ENCODE peak calls at places on chromosomes 3 and 15, in four cellular contexts. U, R, X and J are unnamed samples.

GRCh38 chr3:35639251-35640185 is at the start of gene ARPP21:
- DNase-seq in X (no peak), U (peak; percentile 39), R (peak; percentile 61), J (no peak)

GRCh38 chr3:58607816-58608215 is 30.6 kb upstream of the FAM107A start:
- DNase-seq in X (no peak), R (no peak), U (no peak), J (no peak)

GRCh38 chr3:175941352-175941751 is 1082.2 kb downstream of the NAALADL2 start:
- DNase-seq in X (no peak), R (peak; percentile 18), U (no peak), J (no peak)

GRCh38 chr3:128575777-128576176 is 74.8 kb downstream of the RPN1 start:
- DNase-seq in X (no peak), R (no peak), U (no peak), J (no peak)

GRCh38 chr15:83398591-83398990 is 48.5 kb upstream of the SH3GL3 start:
- DNase-seq in X (no peak), U (no peak), R (no peak), J (no peak)

GRCh38 chr3:58651268-58651667 is 15.3 kb downstream of the FAM3D start:
- DNase-seq in X (no peak), U (no peak), R (no peak), J (no peak)

GRCh38 chr15:63476229-63476632 is 28.2 kb upstream of the USP3 start:
- DNase-seq in X (peak; percentile 60), R (no peak), U (no peak), J (no peak)

GRCh38 chr3:108127301-108127988 is 36.6 kb upstream of the CD47 start:
- DNase-seq in R (no peak), U (no peak), X (peak; percentile 53), J (no peak)

GRCh38 chr15:39623550-39623931 is 42.7 kb downstream of the THBS1 start:
- DNase-seq in U (no peak), R (no peak), X (no peak), J (no peak)

GRCh38 chr15:100986158-100986896 is 67.2 kb downstream of the LRRK1 start:
- DNase-seq in U (peak; percentile 75), R (no peak), X (no peak), J (peak; percentile 5)

GRCh38 chr3:172140499-172141391 is 101.4 kb downstream of the FNDC3B start:
- DNase-seq in X (no peak), U (no peak), R (no peak), J (peak; percentile 60)

GRCh38 chr3:11933529-11933928 is 70.7 kb upstream of the SYN2 start:
- DNase-seq in U (no peak), X (no peak), R (no peak), J (no peak)

GRCh38 chr15:63019539-63020109 is 22.9 kb upstream of the TPM1 start:
- DNase-seq in X (peak; percentile 96), R (no peak), U (no peak), J (no peak)

GRCh38 chr3:119664850-119665379 is 4.5 kb upstream of the POPDC2 start:
- DNase-seq in U (no peak), R (no peak), X (no peak), J (no peak)

GRCh38 chr3:28504945-28505344 is 156.3 kb upstream of the AZI2 start:
- DNase-seq in U (no peak), X (no peak), R (no peak), J (no peak)

GRCh38 chr3:88036221-88036620 is 22.6 kb downstream of the CGGBP1 start:
- DNase-seq in R (no peak), U (no peak), X (no peak), J (no peak)

GRCh38 chr3:102096066-102096465 is 246.8 kb downstream of the NFKBIZ start:
- DNase-seq in U (no peak), R (no peak), X (no peak), J (no peak)

GRCh38 chr3:66659056-66659455 is 158.2 kb upstream of the LRIG1 start:
- DNase-seq in U (no peak), R (no peak), X (no peak), J (no peak)

GRCh38 chr15:67125589-67126502 is 60.4 kb downstream of the SMAD3 start:
- DNase-seq in R (peak; percentile 31), U (peak; percentile 72), X (no peak), J (peak; percentile 64)

GRCh38 chr3:129827765-129828164 is 65.7 kb downstream of the TMCC1 start:
- DNase-seq in X (no peak), R (no peak), U (peak; percentile 57), J (no peak)

GRCh38 chr3:40616420-40616819 is 91.7 kb downstream of the ZNF621 start:
- DNase-seq in U (no peak), X (no peak), R (no peak), J (no peak)

GRCh38 chr3:114872056-114872455 is 275.0 kb downstream of the ZBTB20 start:
- DNase-seq in R (no peak), X (no peak), U (no peak), J (no peak)

GRCh38 chr3:157436583-157437300 is at the start of gene PTX3:
- DNase-seq in X (no peak), U (no peak), R (peak; percentile 16), J (peak; percentile 57)

GRCh38 chr3:126751611-126752302 is 47.7 kb downstream of the CHCHD6 start:
- DNase-seq in R (no peak), U (no peak), X (no peak), J (no peak)

GRCh38 chr15:61116830-61117229 is 112.3 kb downstream of the RORA start:
- DNase-seq in R (no peak), X (no peak), U (no peak), J (no peak)

GRCh38 chr15:75161788-75162414 is 39.8 kb upstream of the C15orf39 start:
- DNase-seq in U (no peak), X (no peak), R (no peak), J (peak; percentile 69)

GRCh38 chr3:37492977-37493471 is 318.6 kb upstream of the LRRFIP2 start:
- DNase-seq in X (no peak), R (no peak), U (no peak), J (no peak)

GRCh38 chr3:10351013-10351735 is 30.3 kb upstream of the SEC13 start:
- DNase-seq in R (no peak), X (no peak), U (no peak), J (no peak)

GRCh38 chr15:50149090-50149489 is 30.1 kb upstream of the ATP8B4 start:
- DNase-seq in R (no peak), U (no peak), X (no peak), J (no peak)

GRCh38 chr3:15942462-15942861 is 144.7 kb upstream of the ANKRD28 start:
- DNase-seq in X (no peak), U (no peak), R (no peak), J (no peak)

GRCh38 chr3:157807286-157807685 is 298.9 kb downstream of the SHOX2 start:
- DNase-seq in X (no peak), U (no peak), R (no peak), J (no peak)

GRCh38 chr15:82646250-82647044 is 716 bp downstream of the CPEB1 start:
- DNase-seq in R (peak; percentile 19), U (no peak), X (no peak), J (no peak)

GRCh38 chr3:129046037-129046731 is 14.4 kb upstream of the GP9 start:
- DNase-seq in U (peak; percentile 36), X (no peak), R (no peak), J (no peak)

GRCh38 chr3:65146149-65146548 is 458.3 kb upstream of the ADAMTS9 start:
- DNase-seq in X (peak; percentile 83), U (no peak), R (no peak), J (peak; percentile 31)

GRCh38 chr15:61138151-61138550 is 91.0 kb downstream of the RORA start:
- DNase-seq in X (no peak), R (no peak), U (no peak), J (no peak)

GRCh38 chr3:98766924-98767323 is 3.8 kb downstream of the ST3GAL6 start:
- DNase-seq in R (no peak), X (no peak), U (no peak), J (no peak)
- H3K4me3 ChIP-seq in R (no peak overlapping the region), X (no peak overlapping the region), U (no peak overlapping the region), J (no peak overlapping the region)

GRCh38 chr3:151557068-151557467 is 96.2 kb upstream of the IGSF10 start:
- DNase-seq in X (no peak), R (no peak), U (no peak), J (no peak)

GRCh38 chr3:151560750-151561149 is 99.9 kb upstream of the IGSF10 start:
- DNase-seq in X (no peak), R (no peak), U (no peak), J (no peak)

GRCh38 chr3:151558621-151559020 is 97.8 kb upstream of the IGSF10 start:
- DNase-seq in U (no peak), X (no peak), R (no peak), J (no peak)

GRCh38 chr3:151561878-151562277 is 101.0 kb upstream of the IGSF10 start:
- DNase-seq in U (no peak), R (no peak), X (no peak), J (no peak)

DNA sequence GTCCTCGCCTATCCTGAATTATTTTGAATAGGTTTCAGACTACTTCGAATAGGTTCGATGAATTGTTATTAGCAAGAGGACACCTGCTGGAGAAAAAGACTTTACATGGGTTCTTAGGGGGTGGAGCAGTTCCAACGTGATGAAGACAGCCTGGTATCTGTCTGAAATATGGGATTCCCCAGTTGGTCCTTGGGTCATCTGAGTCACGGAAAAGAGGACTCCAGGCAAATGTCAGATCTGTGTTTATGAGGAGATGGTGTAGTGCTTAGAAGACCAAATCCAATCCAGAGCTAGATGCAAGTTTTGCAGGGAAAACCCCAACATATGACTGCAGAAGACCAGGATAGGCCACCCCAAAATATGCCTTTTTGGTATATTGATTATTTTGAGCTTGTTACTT is 98.9 kb upstream of the IGSF10 start:
- DNase-seq in R (no peak), U (no peak), X (no peak), J (no peak)
- H3K4me3 ChIP-seq in R (no peak overlapping the region), U (no peak overlapping the region), X (no peak overlapping the region), J (no peak overlapping the region)

DNA sequence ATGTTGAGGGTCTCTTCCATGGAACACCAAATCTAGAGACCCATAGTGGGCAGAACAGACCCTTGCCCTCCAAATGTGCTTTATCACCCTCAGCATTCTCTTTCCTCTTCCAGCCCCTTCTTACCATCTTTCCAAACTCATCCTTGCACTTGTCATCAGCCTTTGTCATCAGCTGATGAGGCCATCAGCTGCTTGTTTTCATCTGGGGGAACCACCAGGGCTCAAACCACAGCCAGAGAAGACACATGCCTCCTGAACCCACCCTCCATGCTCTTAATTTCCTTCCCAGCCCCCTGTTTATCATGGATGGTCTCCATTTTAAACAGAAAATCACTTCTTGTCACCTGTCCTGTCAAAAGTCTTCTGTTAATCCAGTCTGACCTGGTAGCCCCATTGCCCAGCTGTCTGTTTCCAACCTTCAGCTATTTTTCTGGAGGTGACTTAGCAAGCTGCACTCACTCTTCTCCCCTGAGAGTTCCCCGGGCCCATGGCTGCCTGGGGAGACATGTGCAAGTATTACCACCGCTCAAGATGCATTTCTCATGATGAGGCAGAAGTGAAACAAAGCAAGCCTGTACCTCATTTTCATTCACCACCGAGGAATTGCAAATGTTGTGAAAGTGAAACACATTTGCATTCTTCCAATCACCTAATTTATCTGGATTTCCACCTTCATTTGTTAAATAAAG is 14.7 kb upstream of the SYNM start:
- DNase-seq in X (no peak), R (no peak), U (no peak), J (no peak)
- H3K4me3 ChIP-seq in X (no peak overlapping the region), R (no peak overlapping the region), U (no peak overlapping the region), J (no peak overlapping the region)

GRCh38 chr3:138935505-138935863 is 11.5 kb downstream of the FOXL2 start:
- DNase-seq in R (no peak), U (no peak), X (no peak), J (no peak)
- H3K4me3 ChIP-seq in R (peak overlapping the region; percentile 60), U (no peak overlapping the region), X (no peak overlapping the region), J (no peak overlapping the region)